ENCODE peak calls at places on chromosomes 16 and 17, in six cellular contexts. One of them, this sample, is unnamed.

GRCh38 chr16:64914-65255 is 7.5 kb downstream of the RHBDF1 start:
- DNase-seq in neuronal stem cell: no peak
- DNase-seq in IMR-90: no peak
- DNase-seq in trophoblast cell: no peak
- DNase-seq in mesenchymal stem cell: no peak
- DNase-seq in H1: no peak
- DNase-seq in this sample: no peak

GRCh38 chr17:78409191-78409621 is 30.8 kb downstream of the PGS1 start:
- DNase-seq in neuronal stem cell: no peak
- DNase-seq in IMR-90: no peak
- DNase-seq in trophoblast cell: no peak
- DNase-seq in mesenchymal stem cell: no peak
- DNase-seq in H1: no peak
- DNase-seq in this sample: no peak

GRCh38 chr16:53960954-53961616 is 257.1 kb downstream of the FTO start:
- DNase-seq in neuronal stem cell: no peak
- DNase-seq in IMR-90: no peak
- DNase-seq in trophoblast cell: no peak
- DNase-seq in mesenchymal stem cell: no peak
- DNase-seq in H1: no peak
- DNase-seq in this sample: no peak

GRCh38 chr17:17403899-17404576 is 72.8 kb upstream of the MED9 start:
- DNase-seq in neuronal stem cell: no peak
- DNase-seq in IMR-90: no peak
- DNase-seq in trophoblast cell: no peak
- DNase-seq in mesenchymal stem cell: no peak
- DNase-seq in H1: no peak
- DNase-seq in this sample: no peak

GRCh38 chr16:396199-396598 is 800 bp upstream of the NME4 start:
- DNase-seq in neuronal stem cell: no peak
- DNase-seq in IMR-90: no peak
- DNase-seq in trophoblast cell: no peak
- DNase-seq in mesenchymal stem cell: no peak
- DNase-seq in H1: no peak
- DNase-seq in this sample: no peak

GRCh38 chr16:52318259-52319008 is 228.5 kb downstream of the TOX3 start:
- DNase-seq in neuronal stem cell: no peak
- DNase-seq in IMR-90: no peak
- DNase-seq in trophoblast cell: no peak
- DNase-seq in mesenchymal stem cell: no peak
- DNase-seq in H1: no peak
- DNase-seq in this sample: no peak

GRCh38 chr16:81902025-81902424 is 109.2 kb downstream of the SDR42E1 start:
- DNase-seq in neuronal stem cell: no peak
- DNase-seq in IMR-90: no peak
- DNase-seq in trophoblast cell: peak; percentile 71
- DNase-seq in mesenchymal stem cell: no peak
- DNase-seq in H1: no peak
- DNase-seq in this sample: no peak

GRCh38 chr17:61482467-61482866 is 30.2 kb downstream of the TBX4 start:
- DNase-seq in neuronal stem cell: no peak
- DNase-seq in IMR-90: no peak
- DNase-seq in trophoblast cell: no peak
- DNase-seq in mesenchymal stem cell: no peak
- DNase-seq in H1: no peak
- DNase-seq in this sample: peak; percentile 23

GRCh38 chr16:68230176-68230571 is 5.8 kb downstream of the ESRP2 start:
- DNase-seq in neuronal stem cell: no peak
- DNase-seq in IMR-90: no peak
- DNase-seq in trophoblast cell: no peak
- DNase-seq in mesenchymal stem cell: no peak
- DNase-seq in H1: no peak
- DNase-seq in this sample: no peak

GRCh38 chr17:3571043-3571900 is 13.7 kb upstream of the TRPV3 start:
- DNase-seq in neuronal stem cell: no peak
- DNase-seq in IMR-90: no peak
- DNase-seq in trophoblast cell: no peak
- DNase-seq in mesenchymal stem cell: no peak
- DNase-seq in H1: no peak
- DNase-seq in this sample: no peak

GRCh38 chr16:800834-801488 is 427 bp upstream of the GNG13 start:
- DNase-seq in neuronal stem cell: no peak
- DNase-seq in IMR-90: no peak
- DNase-seq in trophoblast cell: no peak
- DNase-seq in mesenchymal stem cell: no peak
- DNase-seq in H1: no peak
- DNase-seq in this sample: no peak

GRCh38 chr16:24610421-24610765 is 71.0 kb downstream of the RBBP6 start:
- DNase-seq in neuronal stem cell: peak; percentile 18
- DNase-seq in IMR-90: peak; percentile 1
- DNase-seq in trophoblast cell: peak; percentile 10
- DNase-seq in mesenchymal stem cell: peak; percentile 44
- DNase-seq in H1: no peak
- DNase-seq in this sample: peak; percentile 55

GRCh38 chr17:1940810-1941185 is 84.3 kb downstream of the RTN4RL1 start:
- DNase-seq in neuronal stem cell: no peak
- DNase-seq in IMR-90: no peak
- DNase-seq in trophoblast cell: no peak
- DNase-seq in mesenchymal stem cell: no peak
- DNase-seq in H1: no peak
- DNase-seq in this sample: peak; percentile 25

GRCh38 chr16:77373726-77374125 is 61.1 kb downstream of the ADAMTS18 start:
- DNase-seq in neuronal stem cell: no peak
- DNase-seq in IMR-90: no peak
- DNase-seq in trophoblast cell: peak; percentile 42
- DNase-seq in mesenchymal stem cell: no peak
- DNase-seq in H1: no peak
- DNase-seq in this sample: no peak

GRCh38 chr16:19948186-19949104 is 63.8 kb upstream of the GPRC5B start:
- DNase-seq in neuronal stem cell: no peak
- DNase-seq in IMR-90: no peak
- DNase-seq in trophoblast cell: no peak
- DNase-seq in mesenchymal stem cell: no peak
- DNase-seq in H1: peak; percentile 74
- DNase-seq in this sample: no peak

GRCh38 chr16:23174622-23175021 is 7.9 kb upstream of the SCNN1G start:
- DNase-seq in neuronal stem cell: peak; percentile 14
- DNase-seq in IMR-90: peak; percentile 5
- DNase-seq in trophoblast cell: peak; percentile 4
- DNase-seq in mesenchymal stem cell: peak; percentile 16
- DNase-seq in H1: no peak
- DNase-seq in this sample: no peak

GRCh38 chr16:85781685-85782370 is 17.5 kb downstream of the EMC8 start:
- DNase-seq in neuronal stem cell: no peak
- DNase-seq in IMR-90: peak; percentile 66
- DNase-seq in trophoblast cell: no peak
- DNase-seq in mesenchymal stem cell: no peak
- DNase-seq in H1: no peak
- DNase-seq in this sample: no peak

GRCh38 chr17:6547336-6547735 is 9.0 kb downstream of the PITPNM3 start:
- DNase-seq in neuronal stem cell: no peak
- DNase-seq in IMR-90: no peak
- DNase-seq in trophoblast cell: no peak
- DNase-seq in mesenchymal stem cell: no peak
- DNase-seq in H1: no peak
- DNase-seq in this sample: no peak

GRCh38 chr16:56994311-56994710 is 5.0 kb downstream of the NLRC5 start:
- DNase-seq in neuronal stem cell: no peak
- DNase-seq in IMR-90: no peak
- DNase-seq in trophoblast cell: no peak
- DNase-seq in mesenchymal stem cell: no peak
- DNase-seq in H1: no peak
- DNase-seq in this sample: no peak

GRCh38 chr17:38745545-38745944 is 2.6 kb downstream of the PCGF2 start:
- DNase-seq in neuronal stem cell: no peak
- DNase-seq in IMR-90: no peak
- DNase-seq in trophoblast cell: no peak
- DNase-seq in mesenchymal stem cell: no peak
- DNase-seq in H1: no peak
- DNase-seq in this sample: no peak

GRCh38 chr17:48626470-48627241 is 498 bp upstream of the HOXB9 start:
- DNase-seq in neuronal stem cell: no peak
- DNase-seq in IMR-90: peak; percentile 47
- DNase-seq in trophoblast cell: no peak
- DNase-seq in mesenchymal stem cell: peak; percentile 97
- DNase-seq in H1: no peak
- DNase-seq in this sample: peak; percentile 78

GRCh38 chr16:54208262-54208661 is 78.3 kb downstream of the IRX3 start:
- DNase-seq in neuronal stem cell: no peak
- DNase-seq in IMR-90: no peak
- DNase-seq in trophoblast cell: no peak
- DNase-seq in mesenchymal stem cell: no peak
- DNase-seq in H1: no peak
- DNase-seq in this sample: no peak

GRCh38 chr17:74670329-74670728 is 42.4 kb downstream of the CD300LF start:
- DNase-seq in neuronal stem cell: no peak
- DNase-seq in IMR-90: no peak
- DNase-seq in trophoblast cell: no peak
- DNase-seq in mesenchymal stem cell: no peak
- DNase-seq in H1: no peak
- DNase-seq in this sample: no peak

GRCh38 chr17:78176548-78177025 is 8.2 kb downstream of the SYNGR2 start:
- DNase-seq in neuronal stem cell: no peak
- DNase-seq in IMR-90: peak; percentile 22
- DNase-seq in trophoblast cell: peak; percentile 83
- DNase-seq in mesenchymal stem cell: peak; percentile 45
- DNase-seq in H1: no peak
- DNase-seq in this sample: peak; percentile 91

GRCh38 chr16:47983999-47984580 is 171.7 kb downstream of the ABCC12 start:
- DNase-seq in neuronal stem cell: no peak
- DNase-seq in IMR-90: no peak
- DNase-seq in trophoblast cell: no peak
- DNase-seq in mesenchymal stem cell: no peak
- DNase-seq in H1: no peak
- DNase-seq in this sample: no peak

GRCh38 chr16:14181371-14182050 is 110.4 kb downstream of the MRTFB start:
- DNase-seq in neuronal stem cell: no peak
- DNase-seq in IMR-90: peak; percentile 89
- DNase-seq in trophoblast cell: peak; percentile 57
- DNase-seq in mesenchymal stem cell: peak; percentile 85
- DNase-seq in H1: no peak
- DNase-seq in this sample: no peak

GRCh38 chr16:65572156-65572555 is 450.3 kb upstream of the CDH11 start:
- DNase-seq in neuronal stem cell: no peak
- DNase-seq in IMR-90: peak; percentile 88
- DNase-seq in trophoblast cell: peak; percentile 25
- DNase-seq in mesenchymal stem cell: peak; percentile 86
- DNase-seq in H1: no peak
- DNase-seq in this sample: no peak

GRCh38 chr17:42560246-42560645 is 1.7 kb upstream of the COASY start:
- DNase-seq in neuronal stem cell: no peak
- DNase-seq in IMR-90: no peak
- DNase-seq in trophoblast cell: no peak
- DNase-seq in mesenchymal stem cell: no peak
- DNase-seq in H1: no peak
- DNase-seq in this sample: no peak

GRCh38 chr16:23692190-23692837 is 13.6 kb downstream of the PLK1 start:
- DNase-seq in neuronal stem cell: no peak
- DNase-seq in IMR-90: no peak
- DNase-seq in trophoblast cell: no peak
- DNase-seq in mesenchymal stem cell: no peak
- DNase-seq in H1: no peak
- DNase-seq in this sample: no peak

GRCh38 chr16:80014241-80014939 is 413.9 kb upstream of the MAF start:
- DNase-seq in neuronal stem cell: no peak
- DNase-seq in IMR-90: no peak
- DNase-seq in trophoblast cell: peak; percentile 5
- DNase-seq in mesenchymal stem cell: peak; percentile 63
- DNase-seq in H1: no peak
- DNase-seq in this sample: no peak

DNA sequence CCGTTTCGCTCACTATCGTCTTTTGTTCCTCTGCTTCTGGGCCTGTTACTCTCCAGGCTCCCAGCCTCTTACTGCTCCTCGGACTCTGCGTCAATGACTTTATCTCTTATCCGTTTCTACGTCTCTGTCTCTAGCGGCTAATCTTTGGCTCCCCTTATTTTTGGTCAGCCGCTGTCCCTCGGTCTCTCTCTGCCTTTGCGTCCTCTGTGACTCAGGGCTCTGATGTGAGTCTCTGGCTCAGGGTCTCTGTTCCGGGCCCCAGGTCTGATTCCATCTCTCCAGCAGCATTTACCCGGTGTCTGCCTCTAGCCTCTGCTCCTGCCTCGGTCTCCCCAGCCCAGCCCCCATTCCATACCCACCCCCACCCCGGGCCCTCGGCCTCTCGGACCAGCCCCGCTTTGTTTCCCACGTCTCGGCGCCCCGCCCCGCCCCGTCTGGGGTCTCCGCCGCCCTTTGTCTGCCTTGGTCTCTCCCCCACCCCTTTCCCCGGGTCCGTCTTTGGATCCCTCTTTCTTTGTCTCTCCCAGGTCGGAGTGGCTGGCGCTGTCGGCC is 541 bp upstream of the ZNF48 start:
- DNase-seq in neuronal stem cell: peak; percentile 68
- DNase-seq in IMR-90: peak; percentile 50
- DNase-seq in trophoblast cell: no peak
- DNase-seq in mesenchymal stem cell: peak; percentile 80
- DNase-seq in H1: no peak
- DNase-seq in this sample: no peak
- H3K18ac ChIP-seq in neuronal stem cell: peak overlapping the region; percentile 93
- H3K18ac ChIP-seq in IMR-90: peak overlapping the region; percentile 55
- H3K18ac ChIP-seq in trophoblast cell: peak overlapping the region; percentile 98
- H3K18ac ChIP-seq in mesenchymal stem cell: peak overlapping the region; percentile 72
- H3K18ac ChIP-seq in H1: peak overlapping the region; percentile 98
- H3K18ac ChIP-seq in this sample: peak overlapping the region; percentile 86

GRCh38 chr17:81251943-81252301 is 12.8 kb downstream of the NDUFAF8 start:
- DNase-seq in neuronal stem cell: no peak
- DNase-seq in IMR-90: no peak
- DNase-seq in trophoblast cell: no peak
- DNase-seq in mesenchymal stem cell: no peak
- DNase-seq in H1: no peak
- DNase-seq in this sample: no peak
- H4K91ac ChIP-seq in neuronal stem cell: no peak overlapping the region
- H4K91ac ChIP-seq in IMR-90: no peak overlapping the region
- H4K91ac ChIP-seq in trophoblast cell: no peak overlapping the region
- H4K91ac ChIP-seq in mesenchymal stem cell: no peak overlapping the region
- H4K91ac ChIP-seq in H1: no peak overlapping the region
- H4K91ac ChIP-seq in this sample: no peak overlapping the region

DNA sequence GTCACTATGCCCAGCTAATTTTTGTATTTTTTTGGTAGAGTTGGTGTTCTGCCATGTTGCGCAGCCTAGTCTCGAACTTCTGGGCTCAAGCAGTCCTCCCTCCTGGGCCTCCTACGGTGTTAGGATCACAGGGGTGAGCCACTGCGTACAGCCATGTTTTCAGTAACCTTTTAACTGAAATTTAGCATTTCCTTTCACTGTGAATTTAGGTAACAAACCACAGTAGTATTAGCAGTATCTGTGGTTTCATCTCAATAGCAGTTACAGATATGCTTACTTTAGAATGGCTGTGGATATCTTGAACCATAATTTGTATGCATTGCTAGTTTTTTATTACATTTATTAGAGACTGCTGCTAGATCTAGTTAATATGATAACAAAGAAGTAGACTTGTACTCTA is 4.3 kb upstream of the RANGRF start:
- DNase-seq in neuronal stem cell: no peak
- DNase-seq in IMR-90: no peak
- DNase-seq in trophoblast cell: no peak
- DNase-seq in mesenchymal stem cell: no peak
- DNase-seq in H1: no peak
- DNase-seq in this sample: no peak
- H3K18ac ChIP-seq in neuronal stem cell: no peak overlapping the region
- H3K18ac ChIP-seq in IMR-90: no peak overlapping the region
- H3K18ac ChIP-seq in trophoblast cell: no peak overlapping the region
- H3K18ac ChIP-seq in mesenchymal stem cell: no peak overlapping the region
- H3K18ac ChIP-seq in H1: no peak overlapping the region
- H3K18ac ChIP-seq in this sample: no peak overlapping the region

GRCh38 chr17:14755002-14755401 is 454.1 kb downstream of the HS3ST3B1 start:
- DNase-seq in neuronal stem cell: no peak
- DNase-seq in IMR-90: peak; percentile 54
- DNase-seq in trophoblast cell: no peak
- DNase-seq in mesenchymal stem cell: peak; percentile 49
- DNase-seq in H1: no peak
- DNase-seq in this sample: no peak
- H4K91ac ChIP-seq in neuronal stem cell: no peak overlapping the region
- H4K91ac ChIP-seq in IMR-90: no peak overlapping the region
- H4K91ac ChIP-seq in trophoblast cell: no peak overlapping the region
- H4K91ac ChIP-seq in mesenchymal stem cell: no peak overlapping the region
- H4K91ac ChIP-seq in H1: no peak overlapping the region
- H4K91ac ChIP-seq in this sample: no peak overlapping the region

This sample was measured in H9.